ENCODE peak calls at places on chromosomes 5 and 9, in five cellular contexts. One of them, this sample, is unnamed.

GRCh38 chr5:34674226-34674625 is 18.1 kb downstream of the RAI14 start:
- DNase-seq in keratinocyte: no peak
- DNase-seq in PC-9: peak
- DNase-seq in neural progenitor cell: no peak
- DNase-seq in brain microvascular endothelial cell: peak
- DNase-seq in this sample: peak

GRCh38 chr5:115355095-115355494 is 58.6 kb upstream of the CCDC112 start:
- DNase-seq in keratinocyte: no peak
- DNase-seq in PC-9: no peak
- DNase-seq in neural progenitor cell: no peak
- DNase-seq in brain microvascular endothelial cell: no peak
- DNase-seq in this sample: no peak

GRCh38 chr9:110320651-110321050 is 17.0 kb downstream of the TXNDC8 start:
- DNase-seq in keratinocyte: no peak
- DNase-seq in PC-9: no peak
- DNase-seq in neural progenitor cell: no peak
- DNase-seq in brain microvascular endothelial cell: no peak
- DNase-seq in this sample: peak

GRCh38 chr9:125393426-125393825 is 131.8 kb downstream of the GAPVD1 start:
- DNase-seq in keratinocyte: peak
- DNase-seq in PC-9: no peak
- DNase-seq in neural progenitor cell: no peak
- DNase-seq in brain microvascular endothelial cell: peak
- DNase-seq in this sample: no peak

GRCh38 chr9:89686134-89686533 is 81.3 kb downstream of the GADD45G start:
- DNase-seq in keratinocyte: peak
- DNase-seq in PC-9: no peak
- DNase-seq in neural progenitor cell: no peak
- DNase-seq in brain microvascular endothelial cell: no peak
- DNase-seq in this sample: no peak

GRCh38 chr9:3922846-3923245 is 377.0 kb downstream of the GLIS3 start:
- DNase-seq in keratinocyte: no peak
- DNase-seq in PC-9: no peak
- DNase-seq in neural progenitor cell: no peak
- DNase-seq in brain microvascular endothelial cell: no peak
- DNase-seq in this sample: no peak

GRCh38 chr5:136295914-136296313 is 69.4 kb downstream of the TRPC7 start:
- DNase-seq in keratinocyte: no peak
- DNase-seq in PC-9: no peak
- DNase-seq in neural progenitor cell: no peak
- DNase-seq in brain microvascular endothelial cell: peak
- DNase-seq in this sample: no peak

GRCh38 chr5:113140837-113141661 is 164.5 kb downstream of the DCP2 start:
- DNase-seq in keratinocyte: peak
- DNase-seq in PC-9: peak
- DNase-seq in neural progenitor cell: no peak
- DNase-seq in brain microvascular endothelial cell: peak
- DNase-seq in this sample: peak

GRCh38 chr5:177453852-177454396 is 7.3 kb downstream of the PRR7 start:
- DNase-seq in keratinocyte: no peak
- DNase-seq in PC-9: no peak
- DNase-seq in neural progenitor cell: no peak
- DNase-seq in brain microvascular endothelial cell: no peak
- DNase-seq in this sample: peak

GRCh38 chr5:11822598-11822997 is 81.6 kb downstream of the CTNND2 start:
- DNase-seq in keratinocyte: no peak
- DNase-seq in PC-9: no peak
- DNase-seq in neural progenitor cell: no peak
- DNase-seq in brain microvascular endothelial cell: no peak
- DNase-seq in this sample: no peak

GRCh38 chr5:176151286-176151685 is 86.9 kb upstream of the SIMC1 start:
- DNase-seq in keratinocyte: no peak
- DNase-seq in PC-9: no peak
- DNase-seq in neural progenitor cell: no peak
- DNase-seq in brain microvascular endothelial cell: peak
- DNase-seq in this sample: peak

GRCh38 chr5:7676455-7676854 is 174.5 kb downstream of the CFAP90 start:
- DNase-seq in keratinocyte: no peak
- DNase-seq in PC-9: no peak
- DNase-seq in neural progenitor cell: no peak
- DNase-seq in brain microvascular endothelial cell: no peak
- DNase-seq in this sample: no peak

GRCh38 chr5:3043600-3043999 is 292.1 kb upstream of the IRX2 start:
- DNase-seq in keratinocyte: no peak
- DNase-seq in PC-9: no peak
- DNase-seq in neural progenitor cell: no peak
- DNase-seq in brain microvascular endothelial cell: no peak
- DNase-seq in this sample: no peak

GRCh38 chr9:133514475-133515239 is 10.1 kb downstream of the MYMK start:
- DNase-seq in keratinocyte: no peak
- DNase-seq in PC-9: no peak
- DNase-seq in neural progenitor cell: no peak
- DNase-seq in brain microvascular endothelial cell: no peak
- DNase-seq in this sample: peak

GRCh38 chr9:105088499-105088898 is 156.0 kb upstream of the SLC44A1 start:
- DNase-seq in keratinocyte: no peak
- DNase-seq in PC-9: no peak
- DNase-seq in neural progenitor cell: no peak
- DNase-seq in brain microvascular endothelial cell: no peak
- DNase-seq in this sample: no peak

GRCh38 chr5:6950872-6951271 is 237.6 kb downstream of the TENT4A start:
- DNase-seq in keratinocyte: no peak
- DNase-seq in PC-9: no peak
- DNase-seq in neural progenitor cell: no peak
- DNase-seq in brain microvascular endothelial cell: no peak
- DNase-seq in this sample: no peak

GRCh38 chr5:135135530-135136201 is 101.6 kb upstream of the PITX1 start:
- DNase-seq in keratinocyte: no peak
- DNase-seq in PC-9: peak
- DNase-seq in neural progenitor cell: no peak
- DNase-seq in brain microvascular endothelial cell: peak
- DNase-seq in this sample: peak

GRCh38 chr9:76817489-76817888 is 53.3 kb downstream of the PCA3 start:
- DNase-seq in keratinocyte: no peak
- DNase-seq in PC-9: no peak
- DNase-seq in neural progenitor cell: no peak
- DNase-seq in brain microvascular endothelial cell: peak
- DNase-seq in this sample: peak

GRCh38 chr9:108835831-108836230 is 20.0 kb downstream of the ACTL7B start:
- DNase-seq in keratinocyte: no peak
- DNase-seq in PC-9: no peak
- DNase-seq in neural progenitor cell: no peak
- DNase-seq in brain microvascular endothelial cell: no peak
- DNase-seq in this sample: no peak

DNA sequence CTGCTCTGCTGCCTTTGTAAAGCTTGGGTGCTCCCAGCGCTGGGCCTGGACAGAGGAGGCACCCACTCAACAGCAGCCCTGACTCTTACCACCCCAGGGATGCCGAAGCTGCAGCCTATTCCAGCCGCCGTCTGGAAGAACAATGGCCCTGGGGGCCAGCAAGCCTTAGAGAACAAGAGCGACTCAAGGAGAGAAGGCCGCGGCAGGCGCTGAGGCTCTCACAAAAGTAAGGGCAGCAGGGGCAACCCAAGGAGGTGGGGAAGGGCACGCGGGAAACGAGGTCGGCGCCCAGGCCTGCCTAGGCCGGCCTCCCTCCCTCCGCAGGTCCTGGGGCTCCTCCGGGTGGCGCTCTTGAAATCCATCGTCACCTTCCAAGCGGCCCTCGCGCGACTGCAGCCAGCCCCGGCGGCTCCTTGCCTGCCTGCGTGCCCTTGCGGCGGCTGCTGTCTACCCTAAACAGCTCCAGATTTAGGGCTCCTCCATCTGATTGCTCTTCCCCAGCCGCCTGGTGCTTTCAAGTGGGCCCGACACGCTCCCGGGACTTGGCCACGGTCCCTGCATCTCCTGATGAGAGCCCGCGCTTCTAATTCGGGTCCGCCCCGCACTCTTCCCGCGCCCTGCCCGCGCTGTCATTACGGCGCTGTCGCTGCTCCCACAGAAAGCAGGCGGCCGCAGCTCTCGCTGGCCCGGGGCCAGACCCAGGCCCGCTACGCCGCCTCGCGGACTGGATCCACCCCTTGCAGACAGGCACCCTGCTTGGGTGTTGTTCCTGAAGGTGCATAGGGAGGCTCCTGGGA is 213.3 kb downstream of the SEMA6A start:
- DNase-seq in keratinocyte: no peak
- DNase-seq in PC-9: no peak
- DNase-seq in neural progenitor cell: peak
- DNase-seq in brain microvascular endothelial cell: peak
- DNase-seq in this sample: no peak
- H3K4me3 ChIP-seq in keratinocyte: peak
- H3K4me3 ChIP-seq in PC-9: no peak
- H3K4me3 ChIP-seq in neural progenitor cell: peak
- H3K4me3 ChIP-seq in brain microvascular endothelial cell: peak
- H3K4me3 ChIP-seq in this sample: peak

DNA sequence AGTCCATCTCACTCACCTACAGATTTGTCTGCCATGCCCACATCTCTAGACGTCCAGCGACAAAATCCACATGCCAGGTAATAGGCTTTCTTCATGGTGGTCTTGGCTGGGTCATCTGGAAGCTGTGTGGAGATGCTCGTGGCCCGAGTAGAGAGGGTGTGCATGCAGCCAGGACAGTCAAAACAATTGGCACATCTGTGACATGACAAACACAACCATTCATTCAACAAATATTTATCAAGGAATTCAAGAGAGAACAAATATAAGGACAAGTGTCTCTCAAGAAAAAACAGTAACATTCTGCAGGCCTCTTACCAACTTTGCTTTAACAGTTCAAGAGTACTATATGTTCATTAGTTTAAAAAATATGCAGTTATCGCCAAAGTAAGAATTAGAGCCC is 5.4 kb downstream of the DCTN4 start:
- DNase-seq in keratinocyte: no peak
- DNase-seq in PC-9: no peak
- DNase-seq in neural progenitor cell: no peak
- DNase-seq in brain microvascular endothelial cell: no peak
- DNase-seq in this sample: no peak
- H3K4me3 ChIP-seq in keratinocyte: no peak
- H3K4me3 ChIP-seq in PC-9: no peak
- H3K4me3 ChIP-seq in neural progenitor cell: no peak
- H3K4me3 ChIP-seq in brain microvascular endothelial cell: no peak
- H3K4me3 ChIP-seq in this sample: no peak

DNA sequence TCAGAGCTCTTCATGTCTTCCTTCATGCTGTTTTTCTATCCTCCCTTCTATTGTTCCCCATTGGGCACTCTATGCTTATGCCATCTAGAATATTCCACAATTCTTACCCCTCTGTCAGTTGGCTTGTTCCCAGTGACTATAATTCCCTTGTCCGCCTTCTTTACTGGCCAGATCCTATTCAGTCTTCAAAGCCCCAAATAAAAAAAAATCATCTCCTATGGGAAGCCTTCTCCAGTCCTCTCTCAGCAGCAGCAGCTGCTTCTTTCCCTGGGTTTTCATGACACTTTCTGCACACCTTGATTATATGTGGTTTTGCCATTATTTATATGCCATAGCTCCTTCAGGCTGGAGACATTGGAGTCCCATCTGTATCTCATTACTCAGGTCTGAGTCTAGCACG is 54.6 kb upstream of the TNFAIP8 start:
- DNase-seq in keratinocyte: no peak
- DNase-seq in PC-9: no peak
- DNase-seq in neural progenitor cell: no peak
- DNase-seq in brain microvascular endothelial cell: no peak
- DNase-seq in this sample: no peak
- H3K4me3 ChIP-seq in keratinocyte: no peak
- H3K4me3 ChIP-seq in PC-9: no peak
- H3K4me3 ChIP-seq in neural progenitor cell: no peak
- H3K4me3 ChIP-seq in brain microvascular endothelial cell: no peak
- H3K4me3 ChIP-seq in this sample: no peak

DNA sequence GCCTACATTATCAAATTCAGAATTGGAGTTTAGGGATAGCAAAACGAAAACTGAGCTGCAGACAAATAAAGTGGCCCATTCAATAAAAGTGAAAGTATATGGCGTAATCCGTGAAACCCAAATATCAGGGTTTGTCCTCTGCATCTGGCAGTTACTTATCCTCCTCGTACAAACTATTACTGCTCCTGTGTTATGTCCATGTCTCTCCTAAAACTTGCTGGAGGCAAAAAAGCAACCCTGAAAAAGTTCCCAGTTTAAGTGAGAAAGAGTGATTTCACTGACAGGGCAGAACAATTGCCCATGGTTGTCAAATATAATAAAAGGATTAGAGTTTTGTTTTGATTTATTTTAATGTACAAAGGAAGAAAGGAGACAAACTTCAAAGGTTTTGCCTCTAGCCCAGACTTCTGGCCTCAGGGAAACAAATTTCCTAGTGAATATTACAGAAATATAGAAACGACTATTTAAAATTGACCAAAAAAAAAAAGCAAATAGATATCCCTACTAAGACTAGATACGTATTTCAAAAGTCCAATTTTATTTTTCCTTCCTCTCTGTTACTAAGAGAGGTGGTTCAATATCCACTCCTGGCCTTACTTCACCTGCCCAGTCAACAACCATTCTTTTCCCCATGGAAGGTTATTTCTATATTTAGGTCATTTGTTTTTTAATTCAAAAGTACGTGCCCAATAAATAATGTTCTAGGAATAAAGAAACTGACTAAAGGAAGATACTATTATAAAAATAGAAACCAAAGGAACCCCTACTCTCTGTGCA is 50.0 kb downstream of the NFIB start:
- DNase-seq in keratinocyte: no peak
- DNase-seq in PC-9: no peak
- DNase-seq in neural progenitor cell: no peak
- DNase-seq in brain microvascular endothelial cell: no peak
- DNase-seq in this sample: no peak
- H3K4me3 ChIP-seq in keratinocyte: peak
- H3K4me3 ChIP-seq in PC-9: no peak
- H3K4me3 ChIP-seq in neural progenitor cell: no peak
- H3K4me3 ChIP-seq in brain microvascular endothelial cell: no peak
- H3K4me3 ChIP-seq in this sample: no peak

GRCh38 chr5:75632321-75632720 is 21.1 kb downstream of the ANKDD1B start:
- DNase-seq in keratinocyte: no peak
- DNase-seq in PC-9: no peak
- DNase-seq in neural progenitor cell: no peak
- DNase-seq in brain microvascular endothelial cell: no peak
- DNase-seq in this sample: no peak
- H3K4me3 ChIP-seq in keratinocyte: no peak
- H3K4me3 ChIP-seq in PC-9: no peak
- H3K4me3 ChIP-seq in neural progenitor cell: no peak
- H3K4me3 ChIP-seq in brain microvascular endothelial cell: no peak
- H3K4me3 ChIP-seq in this sample: no peak

GRCh38 chr5:139796061-139796806 is 626 bp downstream of the PSD2 start:
- DNase-seq in keratinocyte: no peak
- DNase-seq in PC-9: no peak
- DNase-seq in neural progenitor cell: peak
- DNase-seq in brain microvascular endothelial cell: no peak
- DNase-seq in this sample: no peak
- H3K4me3 ChIP-seq in keratinocyte: no peak
- H3K4me3 ChIP-seq in PC-9: no peak
- H3K4me3 ChIP-seq in neural progenitor cell: peak
- H3K4me3 ChIP-seq in brain microvascular endothelial cell: no peak
- H3K4me3 ChIP-seq in this sample: no peak

GRCh38 chr5:144336619-144337018 is 165.9 kb downstream of the KCTD16 start:
- DNase-seq in keratinocyte: no peak
- DNase-seq in PC-9: no peak
- DNase-seq in neural progenitor cell: no peak
- DNase-seq in brain microvascular endothelial cell: no peak
- DNase-seq in this sample: no peak
- H3K4me3 ChIP-seq in keratinocyte: no peak
- H3K4me3 ChIP-seq in PC-9: no peak
- H3K4me3 ChIP-seq in neural progenitor cell: no peak
- H3K4me3 ChIP-seq in brain microvascular endothelial cell: no peak
- H3K4me3 ChIP-seq in this sample: no peak